ENCODE peak calls at places on chromosomes 3 and 15, in four cellular contexts. D, Y, A and T are unnamed samples.

GRCh38 chr3:184336484-184337230 is 743 bp upstream of the FAM131A start:
- DNase-seq in D (no peak), Y (no peak), A (no peak), T (peak)

GRCh38 chr15:40766906-40767837 is 2.6 kb upstream of the C15orf62 start:
- DNase-seq in D (no peak), Y (no peak), A (no peak), T (peak)

GRCh38 chr3:119368243-119368800 is 74.1 kb downstream of the ARHGAP31 start:
- DNase-seq in D (no peak), Y (no peak), A (no peak), T (peak)

GRCh38 chr15:67165653-67166260 is 88.7 kb downstream of the AAGAB start:
- DNase-seq in D (no peak), Y (no peak), A (no peak), T (no peak)

GRCh38 chr15:99427668-99428361 is 138.0 kb upstream of the MEF2A start:
- DNase-seq in D (peak), Y (no peak), A (no peak), T (no peak)

GRCh38 chr15:68224546-68225250 is 4.8 kb downstream of the CLN6 start:
- DNase-seq in D (no peak), Y (no peak), A (peak), T (no peak)

GRCh38 chr3:187979543-187979942 is 174.4 kb upstream of the LPP start:
- DNase-seq in D (no peak), Y (no peak), A (no peak), T (no peak)

GRCh38 chr3:29415824-29416223 is 135.0 kb downstream of the RBMS3 start:
- DNase-seq in D (no peak), Y (no peak), A (no peak), T (peak)

GRCh38 chr3:134527037-134527436 is 41.2 kb downstream of the CEP63 start:
- DNase-seq in D (peak), Y (no peak), A (no peak), T (no peak)
- TF ChIP-seq CTCF in D (no peak), Y (no peak), A (peak), T (no peak)

DNA sequence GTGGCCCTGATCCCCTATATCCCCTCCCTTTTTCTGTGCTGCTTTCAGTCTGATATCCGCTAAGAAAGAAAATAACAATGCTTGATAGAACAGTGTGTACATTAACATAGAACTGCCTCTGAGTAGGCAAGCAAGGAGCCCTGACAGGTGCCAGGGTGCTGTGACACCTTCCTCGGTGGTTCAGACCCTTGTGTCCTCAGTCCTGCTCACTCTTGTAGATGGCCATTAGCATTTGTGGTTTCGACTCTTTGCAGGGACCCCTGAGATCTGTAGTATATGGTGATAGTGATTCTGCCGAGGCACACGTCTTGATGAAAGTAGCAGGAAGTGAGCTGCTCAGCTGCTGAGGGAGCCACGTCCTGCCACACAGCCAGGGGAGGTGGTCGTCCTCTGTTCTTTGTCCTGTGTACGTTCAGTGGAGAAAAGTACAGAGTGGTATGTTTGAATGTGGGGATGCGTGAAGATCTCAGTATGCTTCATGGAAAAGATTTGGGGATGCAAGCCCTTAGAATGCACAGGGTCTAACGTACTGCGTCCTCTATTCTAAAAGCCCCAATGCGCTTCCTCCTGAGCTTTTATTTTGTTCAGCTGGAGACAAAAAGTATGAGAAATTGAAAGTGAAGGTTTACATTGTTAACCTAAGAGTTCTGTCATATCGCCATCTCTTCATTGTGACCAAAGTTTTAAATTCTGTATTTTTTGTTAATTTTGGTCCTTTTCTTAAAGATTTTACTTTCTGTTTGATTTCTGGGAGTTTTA is 35.4 kb downstream of the PXYLP1 start:
- DNase-seq in D (no peak), Y (no peak), A (no peak), T (no peak)
- H3K4me3 ChIP-seq in D (peak), Y (no peak), A (no peak), T (no peak)

GRCh38 chr3:42711491-42712343 is 9.1 kb upstream of the HHATL start:
- DNase-seq in D (peak), Y (peak), A (no peak), T (no peak)

GRCh38 chr3:42710323-42711021 is 7.9 kb upstream of the HHATL start:
- DNase-seq in D (no peak), Y (no peak), A (no peak), T (no peak)

GRCh38 chr3:42708611-42709151 is 6.1 kb upstream of the HHATL start:
- DNase-seq in D (peak), Y (no peak), A (no peak), T (no peak)

GRCh38 chr3:42707620-42708355 is 5.2 kb upstream of the HHATL start:
- DNase-seq in D (peak), Y (no peak), A (no peak), T (no peak)

DNA sequence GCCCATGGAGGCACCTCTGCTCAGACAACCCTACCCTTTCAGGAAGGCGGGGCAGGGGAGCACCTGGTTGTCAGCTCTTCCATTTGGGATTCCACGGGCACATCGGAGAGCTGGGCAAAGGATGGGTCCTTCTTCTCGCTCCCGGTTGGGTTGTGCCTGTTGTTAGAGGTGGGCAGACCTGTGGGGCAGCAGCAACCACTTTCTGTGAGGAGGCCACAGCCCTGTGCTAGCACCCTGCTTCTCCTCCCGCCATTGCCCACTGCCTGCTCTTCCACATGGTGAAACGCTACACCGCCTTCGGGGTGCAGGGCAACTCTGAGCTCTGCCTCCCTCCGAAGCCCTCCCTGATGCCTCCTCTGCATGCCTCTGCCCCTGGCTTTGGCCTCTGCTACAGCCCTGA is 7.0 kb upstream of the HHATL start:
- DNase-seq in D (peak), Y (no peak), A (no peak), T (no peak)
- TF ChIP-seq CTCF in D (no peak), Y (no peak), A (no peak), T (no peak)

DNA sequence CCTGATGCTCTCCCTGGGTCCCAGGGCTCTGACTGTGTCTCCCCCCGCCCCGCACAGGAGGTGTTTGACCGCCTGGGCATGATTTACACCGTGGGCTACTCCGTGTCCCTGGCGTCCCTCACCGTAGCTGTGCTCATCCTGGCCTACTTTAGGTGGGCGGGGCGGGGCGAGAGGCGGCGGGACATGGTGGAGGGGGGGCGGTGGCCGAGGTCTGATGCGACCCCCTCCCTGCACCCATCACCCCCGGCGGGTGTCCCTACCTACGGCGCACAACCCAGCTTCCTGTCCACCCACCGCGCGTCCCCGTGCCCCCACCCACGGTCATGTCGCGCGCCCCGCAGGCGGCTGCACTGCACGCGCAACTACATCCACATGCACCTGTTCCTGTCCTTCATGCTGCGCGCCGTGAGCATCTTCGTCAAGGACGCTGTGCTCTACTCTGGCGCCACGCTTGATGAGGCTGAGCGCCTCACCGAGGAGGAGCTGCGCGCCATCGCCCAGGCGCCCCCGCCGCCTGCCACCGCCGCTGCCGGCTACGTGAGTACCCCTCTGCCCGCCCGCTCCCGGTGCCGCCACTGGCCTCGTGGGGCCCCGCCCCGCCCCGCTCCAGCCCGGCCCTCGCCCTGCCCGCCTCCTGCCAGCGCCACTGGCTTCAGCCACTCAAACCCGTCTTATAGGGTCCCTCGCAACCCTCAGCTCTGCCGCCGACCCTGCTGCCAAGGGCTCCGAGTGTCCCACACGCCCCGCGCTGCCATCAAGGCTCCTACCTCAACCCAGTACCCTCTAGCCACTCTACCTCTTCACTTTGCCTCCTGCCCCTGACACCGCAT is 21.0 kb downstream of the PTH1R start:
- DNase-seq in D (peak), Y (no peak), A (no peak), T (no peak)
- H3K4me3 ChIP-seq in D (peak), Y (no peak), A (no peak), T (no peak)